ENCODE peak calls at places on chromosome 1, in ten cellular contexts. One of them, this sample, is unnamed.

GRCh38 chr1:89939693-89940438 is 55.0 kb upstream of the ZNF326 start:
- DNase-seq in transverse colon: no peak
- DNase-seq in colonic mucosa: no peak
- DNase-seq in mammary epithelial cell: no peak
- DNase-seq in body of pancreas: no peak
- DNase-seq in uterus: no peak
- DNase-seq in heart left ventricle: no peak
- DNase-seq in tibial artery: no peak
- DNase-seq in dorsolateral prefrontal cortex: no peak
- DNase-seq in AG04450: no peak
- DNase-seq in this sample: no peak

GRCh38 chr1:94986783-94987182 is 59.9 kb upstream of the CNN3 start:
- DNase-seq in uterus: no peak
- DNase-seq in tibial artery: no peak
- DNase-seq in mammary epithelial cell: peak; percentile 66
- DNase-seq in body of pancreas: no peak
- DNase-seq in dorsolateral prefrontal cortex: no peak
- DNase-seq in AG04450: no peak
- DNase-seq in heart left ventricle: no peak
- DNase-seq in colonic mucosa: no peak
- DNase-seq in transverse colon: no peak
- DNase-seq in this sample: no peak

GRCh38 chr1:147243228-147243685 is 773 bp downstream of the CHD1L start:
- DNase-seq in uterus: no peak
- DNase-seq in tibial artery: no peak
- DNase-seq in heart left ventricle: peak; percentile 21
- DNase-seq in colonic mucosa: peak; percentile 47
- DNase-seq in body of pancreas: peak; percentile 35
- DNase-seq in mammary epithelial cell: no peak
- DNase-seq in dorsolateral prefrontal cortex: peak; percentile 55
- DNase-seq in AG04450: no peak
- DNase-seq in transverse colon: peak; percentile 41
- DNase-seq in this sample: peak; percentile 21

GRCh38 chr1:85681087-85681486 is 27.1 kb downstream of the ZNHIT6 start:
- DNase-seq in tibial artery: no peak
- DNase-seq in AG04450: no peak
- DNase-seq in heart left ventricle: no peak
- DNase-seq in transverse colon: no peak
- DNase-seq in colonic mucosa: no peak
- DNase-seq in mammary epithelial cell: peak; percentile 61
- DNase-seq in body of pancreas: no peak
- DNase-seq in dorsolateral prefrontal cortex: no peak
- DNase-seq in uterus: no peak
- DNase-seq in this sample: no peak

GRCh38 chr1:93597697-93598096 is 83.9 kb downstream of the BCAR3 start:
- DNase-seq in transverse colon: no peak
- DNase-seq in heart left ventricle: peak; percentile 50
- DNase-seq in mammary epithelial cell: peak; percentile 90
- DNase-seq in dorsolateral prefrontal cortex: peak; percentile 40
- DNase-seq in body of pancreas: no peak
- DNase-seq in uterus: no peak
- DNase-seq in tibial artery: no peak
- DNase-seq in colonic mucosa: no peak
- DNase-seq in AG04450: no peak
- DNase-seq in this sample: peak; percentile 80

GRCh38 chr1:11658542-11658941 is 3.9 kb downstream of the FBXO44 start:
- DNase-seq in heart left ventricle: no peak
- DNase-seq in mammary epithelial cell: no peak
- DNase-seq in dorsolateral prefrontal cortex: no peak
- DNase-seq in body of pancreas: no peak
- DNase-seq in transverse colon: no peak
- DNase-seq in tibial artery: peak; percentile 53
- DNase-seq in AG04450: no peak
- DNase-seq in colonic mucosa: no peak
- DNase-seq in uterus: no peak
- DNase-seq in this sample: no peak

GRCh38 chr1:220628431-220628830 is 61.7 kb upstream of the C1orf115 start:
- DNase-seq in body of pancreas: no peak
- DNase-seq in uterus: no peak
- DNase-seq in heart left ventricle: no peak
- DNase-seq in colonic mucosa: no peak
- DNase-seq in tibial artery: no peak
- DNase-seq in AG04450: no peak
- DNase-seq in mammary epithelial cell: no peak
- DNase-seq in dorsolateral prefrontal cortex: no peak
- DNase-seq in transverse colon: no peak
- DNase-seq in this sample: no peak

GRCh38 chr1:20551945-20552727 is at the start of gene FAM43B:
- DNase-seq in body of pancreas: peak; percentile 21
- DNase-seq in AG04450: no peak
- DNase-seq in colonic mucosa: peak; percentile 24
- DNase-seq in mammary epithelial cell: no peak
- DNase-seq in dorsolateral prefrontal cortex: peak; percentile 74
- DNase-seq in heart left ventricle: peak; percentile 84
- DNase-seq in transverse colon: peak; percentile 16
- DNase-seq in uterus: peak; percentile 40
- DNase-seq in tibial artery: no peak
- DNase-seq in this sample: no peak

GRCh38 chr1:206935491-206936067 is 10.7 kb downstream of the PIGR start:
- DNase-seq in transverse colon: peak; percentile 61
- DNase-seq in heart left ventricle: peak; percentile 30
- DNase-seq in tibial artery: no peak
- DNase-seq in uterus: no peak
- DNase-seq in AG04450: peak; percentile 2
- DNase-seq in mammary epithelial cell: no peak
- DNase-seq in body of pancreas: peak; percentile 73
- DNase-seq in dorsolateral prefrontal cortex: no peak
- DNase-seq in colonic mucosa: no peak
- DNase-seq in this sample: no peak

GRCh38 chr1:203126866-203127671 is 457 bp upstream of the ADORA1 start:
- DNase-seq in dorsolateral prefrontal cortex: peak; percentile 38
- DNase-seq in transverse colon: no peak
- DNase-seq in uterus: no peak
- DNase-seq in heart left ventricle: no peak
- DNase-seq in tibial artery: peak; percentile 56
- DNase-seq in body of pancreas: no peak
- DNase-seq in colonic mucosa: no peak
- DNase-seq in mammary epithelial cell: no peak
- DNase-seq in AG04450: no peak
- DNase-seq in this sample: no peak

GRCh38 chr1:5974631-5975030 is 17.6 kb downstream of the NPHP4 start:
- DNase-seq in mammary epithelial cell: no peak
- DNase-seq in dorsolateral prefrontal cortex: no peak
- DNase-seq in uterus: no peak
- DNase-seq in transverse colon: no peak
- DNase-seq in body of pancreas: no peak
- DNase-seq in heart left ventricle: no peak
- DNase-seq in AG04450: no peak
- DNase-seq in colonic mucosa: no peak
- DNase-seq in tibial artery: no peak
- DNase-seq in this sample: no peak

GRCh38 chr1:205091043-205091740 is 6.9 kb upstream of the TMEM81 start:
- DNase-seq in transverse colon: no peak
- DNase-seq in heart left ventricle: no peak
- DNase-seq in colonic mucosa: no peak
- DNase-seq in body of pancreas: no peak
- DNase-seq in mammary epithelial cell: no peak
- DNase-seq in tibial artery: no peak
- DNase-seq in AG04450: no peak
- DNase-seq in dorsolateral prefrontal cortex: no peak
- DNase-seq in uterus: no peak
- DNase-seq in this sample: no peak

GRCh38 chr1:79773385-79773784 is 766.9 kb upstream of the ADGRL4 start:
- DNase-seq in transverse colon: no peak
- DNase-seq in dorsolateral prefrontal cortex: no peak
- DNase-seq in uterus: no peak
- DNase-seq in heart left ventricle: no peak
- DNase-seq in body of pancreas: no peak
- DNase-seq in tibial artery: no peak
- DNase-seq in AG04450: no peak
- DNase-seq in colonic mucosa: no peak
- DNase-seq in mammary epithelial cell: no peak
- DNase-seq in this sample: no peak

GRCh38 chr1:60875139-60875538 is 207.2 kb upstream of the NFIA start:
- DNase-seq in tibial artery: no peak
- DNase-seq in uterus: no peak
- DNase-seq in transverse colon: no peak
- DNase-seq in mammary epithelial cell: no peak
- DNase-seq in dorsolateral prefrontal cortex: no peak
- DNase-seq in body of pancreas: no peak
- DNase-seq in AG04450: no peak
- DNase-seq in colonic mucosa: no peak
- DNase-seq in heart left ventricle: no peak
- DNase-seq in this sample: no peak

GRCh38 chr1:228986093-228986904 is 251.0 kb downstream of the RHOU start:
- DNase-seq in body of pancreas: peak; percentile 30
- DNase-seq in transverse colon: peak; percentile 47
- DNase-seq in uterus: peak; percentile 55
- DNase-seq in mammary epithelial cell: no peak
- DNase-seq in heart left ventricle: peak; percentile 55
- DNase-seq in dorsolateral prefrontal cortex: peak; percentile 66
- DNase-seq in tibial artery: peak; percentile 89
- DNase-seq in colonic mucosa: peak; percentile 34
- DNase-seq in AG04450: no peak
- DNase-seq in this sample: no peak

GRCh38 chr1:194159941-194160340 is 973.5 kb upstream of the B3GALT2 start:
- DNase-seq in uterus: no peak
- DNase-seq in heart left ventricle: no peak
- DNase-seq in mammary epithelial cell: no peak
- DNase-seq in body of pancreas: no peak
- DNase-seq in colonic mucosa: no peak
- DNase-seq in AG04450: no peak
- DNase-seq in dorsolateral prefrontal cortex: no peak
- DNase-seq in transverse colon: no peak
- DNase-seq in tibial artery: no peak
- DNase-seq in this sample: no peak

GRCh38 chr1:54581621-54582035 is 33.6 kb downstream of the ACOT11 start:
- DNase-seq in uterus: peak; percentile 86
- DNase-seq in transverse colon: peak; percentile 89
- DNase-seq in AG04450: peak; percentile 13
- DNase-seq in tibial artery: peak; percentile 99
- DNase-seq in body of pancreas: peak; percentile 98
- DNase-seq in heart left ventricle: peak; percentile 90
- DNase-seq in colonic mucosa: peak; percentile 85
- DNase-seq in dorsolateral prefrontal cortex: peak; percentile 81
- DNase-seq in mammary epithelial cell: peak; percentile 93
- DNase-seq in this sample: peak; percentile 99

GRCh38 chr1:15431571-15431948 is 6.7 kb upstream of the CTRC start:
- DNase-seq in tibial artery: no peak
- DNase-seq in transverse colon: no peak
- DNase-seq in dorsolateral prefrontal cortex: no peak
- DNase-seq in colonic mucosa: no peak
- DNase-seq in mammary epithelial cell: no peak
- DNase-seq in body of pancreas: no peak
- DNase-seq in heart left ventricle: no peak
- DNase-seq in AG04450: no peak
- DNase-seq in uterus: no peak
- DNase-seq in this sample: no peak
- H3K27ac ChIP-seq in tibial artery: no peak overlapping the region
- H3K27ac ChIP-seq in transverse colon: no peak overlapping the region
- H3K27ac ChIP-seq in dorsolateral prefrontal cortex: no peak overlapping the region
- H3K27ac ChIP-seq in colonic mucosa: no peak overlapping the region
- H3K27ac ChIP-seq in mammary epithelial cell: no peak overlapping the region
- H3K27ac ChIP-seq in body of pancreas: peak overlapping the region; percentile 96
- H3K27ac ChIP-seq in heart left ventricle: no peak overlapping the region
- H3K27ac ChIP-seq in AG04450: peak overlapping the region; percentile 21
- H3K27ac ChIP-seq in uterus: no peak overlapping the region
- H3K27ac ChIP-seq in this sample: peak overlapping the region; percentile 50

GRCh38 chr1:236303675-236304074 is 21.9 kb upstream of the ERO1B start:
- DNase-seq in colonic mucosa: no peak
- DNase-seq in uterus: no peak
- DNase-seq in transverse colon: no peak
- DNase-seq in tibial artery: no peak
- DNase-seq in dorsolateral prefrontal cortex: no peak
- DNase-seq in body of pancreas: no peak
- DNase-seq in heart left ventricle: no peak
- DNase-seq in AG04450: no peak
- DNase-seq in mammary epithelial cell: peak; percentile 48
- DNase-seq in this sample: peak; percentile 2

GRCh38 chr1:236311040-236311439 is 29.3 kb upstream of the ERO1B start:
- DNase-seq in body of pancreas: no peak
- DNase-seq in colonic mucosa: no peak
- DNase-seq in tibial artery: no peak
- DNase-seq in uterus: no peak
- DNase-seq in AG04450: no peak
- DNase-seq in mammary epithelial cell: no peak
- DNase-seq in transverse colon: no peak
- DNase-seq in dorsolateral prefrontal cortex: no peak
- DNase-seq in heart left ventricle: no peak
- DNase-seq in this sample: no peak

GRCh38 chr1:236304682-236305081 is 22.9 kb upstream of the ERO1B start:
- DNase-seq in AG04450: no peak
- DNase-seq in uterus: no peak
- DNase-seq in heart left ventricle: no peak
- DNase-seq in dorsolateral prefrontal cortex: no peak
- DNase-seq in transverse colon: no peak
- DNase-seq in colonic mucosa: no peak
- DNase-seq in mammary epithelial cell: no peak
- DNase-seq in tibial artery: no peak
- DNase-seq in body of pancreas: no peak
- DNase-seq in this sample: no peak

GRCh38 chr1:236308827-236309226 is 27.1 kb upstream of the ERO1B start:
- DNase-seq in tibial artery: no peak
- DNase-seq in colonic mucosa: no peak
- DNase-seq in AG04450: no peak
- DNase-seq in uterus: no peak
- DNase-seq in heart left ventricle: no peak
- DNase-seq in body of pancreas: no peak
- DNase-seq in dorsolateral prefrontal cortex: no peak
- DNase-seq in mammary epithelial cell: no peak
- DNase-seq in transverse colon: no peak
- DNase-seq in this sample: no peak

GRCh38 chr1:236307437-236307836 is 25.7 kb upstream of the ERO1B start:
- DNase-seq in tibial artery: no peak
- DNase-seq in uterus: no peak
- DNase-seq in transverse colon: no peak
- DNase-seq in mammary epithelial cell: no peak
- DNase-seq in colonic mucosa: no peak
- DNase-seq in AG04450: no peak
- DNase-seq in dorsolateral prefrontal cortex: no peak
- DNase-seq in body of pancreas: no peak
- DNase-seq in heart left ventricle: no peak
- DNase-seq in this sample: no peak
- TF ChIP-seq CTCF in tibial artery: no peak
- TF ChIP-seq CTCF in uterus: no peak
- TF ChIP-seq CTCF in transverse colon: no peak
- TF ChIP-seq CTCF in mammary epithelial cell: no peak
- TF ChIP-seq CTCF in colonic mucosa: no peak
- TF ChIP-seq CTCF in AG04450: peak; percentile 2
- TF ChIP-seq CTCF in dorsolateral prefrontal cortex: no peak
- TF ChIP-seq CTCF in body of pancreas: no peak
- TF ChIP-seq CTCF in heart left ventricle: no peak
- TF ChIP-seq CTCF in this sample: no peak

GRCh38 chr1:199778324-199778955 is 249.1 kb upstream of the NR5A2 start:
- DNase-seq in colonic mucosa: peak; percentile 19
- DNase-seq in uterus: no peak
- DNase-seq in transverse colon: peak; percentile 8
- DNase-seq in mammary epithelial cell: no peak
- DNase-seq in AG04450: no peak
- DNase-seq in body of pancreas: no peak
- DNase-seq in dorsolateral prefrontal cortex: no peak
- DNase-seq in heart left ventricle: no peak
- DNase-seq in tibial artery: no peak
- DNase-seq in this sample: no peak
- H3K27ac ChIP-seq in colonic mucosa: no peak overlapping the region
- H3K27ac ChIP-seq in uterus: no peak overlapping the region
- H3K27ac ChIP-seq in transverse colon: no peak overlapping the region
- H3K27ac ChIP-seq in mammary epithelial cell: no peak overlapping the region
- H3K27ac ChIP-seq in AG04450: no peak overlapping the region
- H3K27ac ChIP-seq in body of pancreas: no peak overlapping the region
- H3K27ac ChIP-seq in dorsolateral prefrontal cortex: no peak overlapping the region
- H3K27ac ChIP-seq in heart left ventricle: no peak overlapping the region
- H3K27ac ChIP-seq in tibial artery: no peak overlapping the region
- H3K27ac ChIP-seq in this sample: no peak overlapping the region

GRCh38 chr1:15033264-15033663 is 120.3 kb upstream of the TMEM51 start:
- DNase-seq in colonic mucosa: no peak
- DNase-seq in AG04450: peak; percentile 73
- DNase-seq in mammary epithelial cell: peak; percentile 14
- DNase-seq in transverse colon: no peak
- DNase-seq in heart left ventricle: no peak
- DNase-seq in dorsolateral prefrontal cortex: no peak
- DNase-seq in body of pancreas: no peak
- DNase-seq in uterus: no peak
- DNase-seq in tibial artery: no peak
- DNase-seq in this sample: no peak
- TF ChIP-seq CTCF in colonic mucosa: no peak
- TF ChIP-seq CTCF in AG04450: peak; percentile 66
- TF ChIP-seq CTCF in mammary epithelial cell: peak; percentile 35
- TF ChIP-seq CTCF in transverse colon: no peak
- TF ChIP-seq CTCF in heart left ventricle: no peak
- TF ChIP-seq CTCF in dorsolateral prefrontal cortex: no peak
- TF ChIP-seq CTCF in body of pancreas: no peak
- TF ChIP-seq CTCF in uterus: no peak
- TF ChIP-seq CTCF in tibial artery: no peak
- TF ChIP-seq CTCF in this sample: no peak

This sample was measured in RWPE1.